ENCODE peak calls at places on chromosome 14, in eight cellular contexts. Z, B, Y, S, K, U, H and P are unnamed samples. For H3K27me3, the result is how much of the 10 kb centered on the place peaks cover.

GRCh38 chr14:105448706-105449111 is 25.9 kb upstream of the CRIP2 start:
- DNase-seq in K (no peak), H (peak), Z (peak), B (peak), Y (no peak), U (peak), S (peak), P (no peak)

GRCh38 chr14:64423987-64424386 is 35.8 kb downstream of the MTHFD1 start:
- DNase-seq in U (no peak), H (no peak), S (no peak), B (no peak), Z (no peak), Y (no peak), K (no peak), P (no peak)

GRCh38 chr14:73945159-73945670 is 4.7 kb downstream of the FAM161B start:
- DNase-seq in K (no peak), Y (no peak), U (no peak), S (no peak), H (no peak), Z (no peak), B (no peak), P (no peak)

GRCh38 chr14:19851365-19851764 is 23.6 kb upstream of the OR4K2 start:
- DNase-seq in S (no peak), K (no peak), Z (no peak), H (no peak), U (no peak), Y (no peak), B (no peak), P (no peak)

GRCh38 chr14:76257111-76257803 is 105.5 kb downstream of the GPATCH2L start:
- DNase-seq in Z (no peak), U (no peak), S (peak), H (no peak), K (no peak), Y (no peak), B (no peak), P (no peak)

GRCh38 chr14:78697341-78697740 is 527.2 kb downstream of the NRXN3 start:
- DNase-seq in H (peak), Z (peak), K (peak), U (peak), Y (no peak), S (no peak), B (peak), P (no peak)

GRCh38 chr14:64726585-64726890 is 22.3 kb downstream of the PLEKHG3 start:
- DNase-seq in B (peak), K (peak), Y (no peak), S (no peak), U (no peak), Z (no peak), H (no peak), P (no peak)

GRCh38 chr14:21486640-21487087 is 9.7 kb downstream of the TOX4 start:
- DNase-seq in H (no peak), Y (no peak), Z (no peak), B (no peak), S (no peak), U (no peak), K (no peak), P (no peak)

GRCh38 chr14:95863295-95863694 is 13.3 kb upstream of the TUNAR start:
- DNase-seq in K (no peak), Y (no peak), B (no peak), H (no peak), S (no peak), U (no peak), Z (no peak), P (no peak)

GRCh38 chr14:68628605-68629310 is 164.1 kb downstream of the ZFP36L1 start:
- DNase-seq in U (peak), B (peak), Z (no peak), H (no peak), K (no peak), S (no peak), Y (no peak), P (no peak)

GRCh38 chr14:32252030-32252670 is 49.1 kb upstream of the RNU6-8 start:
- DNase-seq in U (peak), S (peak), Y (peak), K (peak), Z (peak), H (peak), B (peak), P (peak)

GRCh38 chr14:61668267-61668666 is 27.0 kb upstream of the HIF1A start:
- DNase-seq in H (no peak), B (no peak), Y (no peak), Z (no peak), S (no peak), U (no peak), K (no peak), P (peak)

GRCh38 chr14:101504096-101504948 is 57.0 kb upstream of the DIO3 start:
- DNase-seq in H (no peak), U (no peak), S (no peak), Z (no peak), Y (no peak), K (no peak), B (no peak), P (no peak)

GRCh38 chr14:103398427-103399195 is 13.4 kb downstream of the MARK3 start:
- DNase-seq in Z (no peak), Y (no peak), S (no peak), U (no peak), H (no peak), K (no peak), B (no peak), P (no peak)

GRCh38 chr14:75257241-75257640 is 21.4 kb upstream of the FOS start:
- DNase-seq in Z (no peak), B (no peak), S (no peak), U (no peak), H (no peak), K (no peak), Y (no peak), P (no peak)

GRCh38 chr14:102196436-102197230 is 56.9 kb downstream of the WDR20 start:
- DNase-seq in B (no peak), U (no peak), K (no peak), H (no peak), Z (no peak), S (no peak), Y (no peak), P (no peak)

GRCh38 chr14:67524152-67524963 is 8.7 kb upstream of the PLEKHH1 start:
- DNase-seq in U (no peak), Z (no peak), S (no peak), H (no peak), Y (no peak), K (no peak), B (no peak), P (peak)

GRCh38 chr14:68782091-68782981 is 10.5 kb downstream of the ZFP36L1 start:
- DNase-seq in S (no peak), H (no peak), K (no peak), U (no peak), Y (no peak), B (no peak), Z (no peak), P (no peak)

GRCh38 chr14:86641310-86641709 is 1111.4 kb downstream of the FLRT2 start:
- DNase-seq in B (no peak), H (no peak), Z (no peak), K (no peak), Y (no peak), U (no peak), S (no peak), P (no peak)

GRCh38 chr14:70514168-70515069 is 20.4 kb downstream of the ADAM20 start:
- DNase-seq in H (no peak), B (no peak), S (no peak), Z (no peak), U (no peak), K (no peak), Y (no peak), P (no peak)
- H3K27me3 ChIP-seq in H (under half), B (under half), S (under half), Z (under half), U (under half), K (under half), Y (under half), P (under half)

DNA sequence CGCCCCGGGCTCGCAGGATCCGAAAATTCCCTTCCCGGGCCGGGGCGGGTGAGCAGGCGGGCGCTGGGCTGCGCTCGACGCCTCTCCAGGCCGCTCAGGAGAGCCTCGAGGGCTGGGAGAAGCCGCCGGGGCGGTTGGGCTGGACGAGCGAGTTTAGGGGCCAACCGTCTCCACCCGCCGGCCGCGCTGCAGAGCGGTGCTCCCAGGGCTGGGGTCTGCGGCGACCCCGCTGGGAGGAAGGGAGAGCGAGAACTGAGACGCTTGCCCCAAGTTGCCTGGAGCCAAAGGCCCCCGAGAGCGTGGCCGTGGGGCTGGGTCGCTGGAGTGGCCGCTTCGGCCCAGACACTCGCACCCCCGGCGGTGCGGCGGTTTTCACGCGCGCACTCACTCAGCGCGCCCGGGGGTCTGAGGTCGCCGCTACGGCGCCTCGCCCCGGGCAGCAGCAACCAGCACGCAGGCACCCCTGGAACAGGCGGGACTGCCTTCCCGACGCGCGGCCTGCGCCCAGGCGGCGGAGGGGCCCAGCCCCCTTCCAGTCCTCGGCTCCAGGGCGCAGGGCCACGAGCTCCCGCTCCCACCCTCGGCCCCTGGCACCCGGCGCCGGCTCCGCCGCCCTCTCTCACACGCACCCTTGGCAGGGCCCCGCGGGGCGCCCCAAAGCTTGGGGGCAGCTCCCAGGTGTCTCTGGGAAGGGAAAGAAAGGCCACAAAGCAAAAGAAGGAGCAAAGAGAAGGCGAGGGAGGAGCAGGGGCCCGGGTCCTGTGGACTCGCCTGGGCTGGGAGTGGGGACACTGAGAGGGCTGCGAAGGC is 586 bp upstream of the EFS start:
- DNase-seq in Y (no peak), B (peak), H (no peak), K (no peak), S (peak), Z (peak), U (no peak), P (no peak)
- H3K4me3 ChIP-seq in Y (no peak), B (peak), H (peak), K (no peak), S (no peak), Z (peak), U (no peak), P (no peak)

DNA sequence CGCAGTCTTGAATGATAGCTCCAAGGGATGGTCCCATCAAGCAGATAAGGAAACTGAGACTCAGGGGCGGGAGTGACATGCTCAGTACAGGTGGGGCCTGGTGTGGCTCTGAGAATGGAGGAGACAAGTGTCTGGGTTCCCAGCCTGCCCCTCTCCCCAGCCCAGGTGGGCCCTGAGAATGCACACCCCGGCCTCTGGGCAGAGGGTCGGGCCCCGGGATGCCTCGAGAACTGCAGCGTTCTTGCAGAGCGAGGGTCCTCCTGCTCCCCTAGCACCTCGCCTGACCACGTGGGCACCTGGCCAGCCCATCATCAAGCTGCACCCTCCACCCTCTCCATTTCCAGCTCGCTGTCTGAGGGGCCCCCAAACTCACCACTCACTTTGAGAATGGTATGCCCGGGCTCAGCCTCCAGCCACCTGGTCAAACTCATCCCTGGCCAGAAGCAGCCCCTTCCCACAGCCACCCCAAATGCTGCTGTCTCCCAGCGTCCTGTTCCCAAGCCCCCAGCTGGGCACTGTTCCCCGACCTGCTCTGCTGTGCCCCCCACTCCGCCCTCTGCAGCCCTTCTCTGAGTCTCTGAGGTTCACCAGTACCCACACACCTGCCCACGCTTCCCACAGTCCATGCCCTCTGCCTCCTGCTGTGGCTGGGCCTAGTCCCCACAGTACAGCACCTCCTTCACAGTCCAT is 44.3 kb downstream of the CYP46A1 start:
- DNase-seq in U (no peak), B (no peak), Y (no peak), H (no peak), Z (no peak), S (no peak), K (no peak), P (no peak)
- TF ChIP-seq REST in U (no peak), B (no peak), Y (no peak), H (no peak), Z (no peak), S (no peak), K (no peak), P (no peak)

DNA sequence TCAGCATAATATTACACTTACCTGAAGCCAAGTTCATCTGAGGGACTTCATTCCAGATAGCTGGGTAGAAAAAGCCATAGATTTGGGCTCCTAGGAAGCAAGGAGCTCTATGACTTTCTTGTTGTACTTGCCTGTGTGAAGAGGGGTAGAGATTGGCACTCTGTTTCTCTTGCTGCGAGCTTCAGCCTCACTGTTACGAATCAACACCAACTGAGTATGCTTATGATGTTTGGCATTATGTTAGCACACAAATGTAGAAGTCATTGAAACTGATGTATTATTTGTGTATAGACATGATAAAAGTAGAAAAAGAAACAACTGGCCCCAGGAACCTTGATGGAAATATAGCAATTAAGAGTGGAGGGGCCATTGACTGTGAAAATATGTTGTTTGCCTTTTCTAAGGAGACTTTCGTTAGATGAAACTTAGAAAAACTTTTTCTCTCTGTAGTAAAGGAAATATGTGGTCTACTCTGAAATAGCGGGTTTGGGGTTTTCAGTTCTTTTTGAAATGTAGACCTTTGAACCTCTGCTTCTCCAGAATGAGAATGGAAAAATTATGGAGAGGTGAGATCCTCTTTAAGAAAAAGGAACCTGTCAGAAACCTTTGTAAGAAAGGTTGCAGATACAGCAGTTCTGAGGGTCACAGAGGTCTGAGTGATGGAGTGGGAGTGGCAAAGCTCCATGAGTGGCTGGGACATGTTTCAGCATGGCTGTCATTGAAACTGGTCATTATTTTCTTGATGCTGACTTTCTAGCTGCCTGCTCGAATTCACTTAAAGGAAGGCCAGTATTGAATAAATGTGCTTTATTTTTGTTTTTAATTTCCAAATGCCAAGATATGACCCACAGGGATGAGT is 159.9 kb downstream of the GCH1 start:
- DNase-seq in B (no peak), U (no peak), Z (no peak), Y (no peak), S (no peak), K (no peak), H (no peak), P (no peak)
- H3K27me3 ChIP-seq in B (under half), U (under half), Z (under half), Y (under half), S (under half), K (under half), H (under half), P (under half)

DNA sequence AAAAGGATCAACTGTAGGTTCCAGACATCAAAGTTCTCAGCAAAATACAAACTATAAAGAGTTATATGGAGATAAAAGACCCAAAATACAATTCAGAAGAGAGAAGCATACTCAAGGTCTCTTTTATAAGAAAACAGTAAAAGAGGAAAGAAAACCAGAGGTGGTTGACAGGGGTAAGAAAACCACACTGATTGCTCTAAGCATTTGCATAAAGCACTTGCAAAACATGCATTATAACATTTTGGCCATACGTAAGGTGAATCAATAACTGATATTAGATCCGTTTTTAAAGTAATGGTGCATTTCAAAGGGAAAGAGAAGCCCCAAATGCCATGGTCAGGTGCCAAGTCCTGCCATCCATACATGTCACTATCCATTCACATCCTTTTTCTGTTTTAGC is 5.9 kb downstream of the DDHD1 start:
- DNase-seq in H (no peak), Z (no peak), K (no peak), U (no peak), S (no peak), B (no peak), Y (no peak), P (no peak)
- H3K4me3 ChIP-seq in H (no peak), Z (no peak), K (no peak), U (no peak), S (no peak), B (no peak), Y (peak), P (no peak)